ENCODE peak calls at places on chromosomes 5 and 9, in ten cellular contexts. B is amniotic epithelial cell; V is heart right ventricle; N is GM19239; S is activated naive CD8-positive, alpha-beta T cell treated with anti-CD3 and anti-CD28 coated beads, Interleukin-2, amount 50 U/mL, for 16 hours; D is activated B cell treated with CpG ODN at 0.5 μM for 24 hours; K is AG08396; U is lung; W is activated T-cell treated with anti-CD3 and anti-CD28 coated beads, Interleukin-2, amount 50 U/mL, for 1 hour; T is aorta. I is an unnamed sample.
A peak's percentile ranks its signal among the peaks of the same experiment; 100 is the strongest.

GRCh38 chr9:72327631-72328030 is 37.4 kb downstream of the ZFAND5 start:
- DNase-seq in B (no peak), V (no peak), N (no peak), S (no peak), D (no peak), K (no peak), U (no peak), W (no peak), T (no peak), I (no peak)

GRCh38 chr9:101027246-101027645 is 1.3 kb upstream of the PLPPR1 start:
- DNase-seq in B (no peak), V (no peak), N (no peak), S (no peak), D (no peak), K (no peak), U (no peak), W (no peak), T (no peak), I (no peak)

GRCh38 chr5:112146323-112146848 is 272.7 kb downstream of the EPB41L4A start:
- DNase-seq in B (peak; percentile 89), V (peak; percentile 41), N (no peak), S (no peak), D (no peak), K (peak; percentile 25), U (no peak), W (no peak), T (no peak), I (no peak)

GRCh38 chr9:20620658-20621552 is 1.4 kb downstream of the MLLT3 start:
- DNase-seq in B (peak; percentile 28), V (peak; percentile 31), N (no peak), S (peak; percentile 17), D (peak; percentile 36), K (peak; percentile 36), U (peak; percentile 37), W (peak; percentile 72), T (peak; percentile 82), I (peak; percentile 25)

GRCh38 chr9:134592018-134592818 is 49.4 kb upstream of the COL5A1 start:
- DNase-seq in B (peak; percentile 79), V (peak; percentile 38), N (no peak), S (no peak), D (no peak), K (peak; percentile 90), U (no peak), W (no peak), T (peak; percentile 86), I (no peak)

GRCh38 chr9:111949919-111950318 is 53.3 kb downstream of the UGCG start:
- DNase-seq in B (no peak), V (no peak), N (no peak), S (no peak), D (no peak), K (no peak), U (no peak), W (no peak), T (no peak), I (no peak)

GRCh38 chr5:149114403-149115312 is 26.6 kb upstream of the ABLIM3 start:
- DNase-seq in B (peak; percentile 76), V (peak; percentile 76), N (no peak), S (no peak), D (no peak), K (peak; percentile 68), U (peak; percentile 56), W (peak; percentile 26), T (no peak), I (no peak)

GRCh38 chr5:173973614-173973969 is 15.4 kb upstream of the C5orf47 start:
- DNase-seq in B (no peak), V (no peak), N (no peak), S (no peak), D (no peak), K (no peak), U (no peak), W (no peak), T (no peak), I (no peak)

GRCh38 chr5:102890133-102890532 is 135.0 kb downstream of the PAM start:
- DNase-seq in B (no peak), V (no peak), N (no peak), S (no peak), D (no peak), K (no peak), U (no peak), W (no peak), T (no peak), I (no peak)

GRCh38 chr9:136617746-136618577 is 44.8 kb upstream of the EGFL7 start:
- DNase-seq in B (no peak), V (no peak), N (no peak), S (no peak), D (no peak), K (no peak), U (no peak), W (no peak), T (no peak), I (no peak)

GRCh38 chr9:10062629-10063395 is 550.0 kb downstream of the PTPRD start:
- DNase-seq in B (peak; percentile 90), V (no peak), N (no peak), S (no peak), D (no peak), K (no peak), U (no peak), W (no peak), T (no peak), I (no peak)

GRCh38 chr5:56440871-56441740 is 208.0 kb upstream of the ANKRD55 start:
- DNase-seq in B (peak; percentile 99), V (no peak), N (no peak), S (no peak), D (no peak), K (peak; percentile 71), U (no peak), W (no peak), T (no peak), I (no peak)

GRCh38 chr5:96963267-96963666 is 27.4 kb downstream of the LNPEP start:
- DNase-seq in B (peak; percentile 40), V (peak; percentile 85), N (no peak), S (no peak), D (no peak), K (peak; percentile 62), U (no peak), W (no peak), T (no peak), I (no peak)

GRCh38 chr9:127004946-127005769 is 90.6 kb downstream of the RALGPS1 start:
- DNase-seq in B (peak; percentile 61), V (no peak), N (peak; percentile 74), S (peak; percentile 47), D (no peak), K (peak; percentile 32), U (no peak), W (peak; percentile 53), T (no peak), I (peak; percentile 53)

GRCh38 chr9:108496866-108497265 is 358.9 kb downstream of the ACTL7B start:
- DNase-seq in B (no peak), V (no peak), N (no peak), S (no peak), D (no peak), K (no peak), U (no peak), W (no peak), T (no peak), I (no peak)

GRCh38 chr9:36284226-36284625 is 26.0 kb upstream of the GNE start:
- DNase-seq in B (no peak), V (no peak), N (no peak), S (no peak), D (no peak), K (no peak), U (no peak), W (no peak), T (no peak), I (no peak)

GRCh38 chr9:17251100-17251499 is 116.3 kb downstream of the CNTLN start:
- DNase-seq in B (peak; percentile 12), V (no peak), N (no peak), S (no peak), D (no peak), K (no peak), U (no peak), W (no peak), T (no peak), I (no peak)

GRCh38 chr9:109114670-109115069 is 5.1 kb downstream of the TMEM245 start:
- DNase-seq in B (peak; percentile 90), V (no peak), N (no peak), S (no peak), D (no peak), K (no peak), U (no peak), W (no peak), T (no peak), I (no peak)

GRCh38 chr5:15791274-15791673 is 291.3 kb downstream of the FBXL7 start:
- DNase-seq in B (no peak), V (no peak), N (no peak), S (no peak), D (no peak), K (no peak), U (no peak), W (no peak), T (no peak), I (no peak)

GRCh38 chr9:124284940-124285441 is 27.2 kb downstream of the NEK6 start:
- DNase-seq in B (peak; percentile 13), V (no peak), N (no peak), S (no peak), D (no peak), K (no peak), U (no peak), W (no peak), T (no peak), I (no peak)

GRCh38 chr9:127983847-127984289 is 3.1 kb upstream of the EEIG1 start:
- DNase-seq in B (no peak), V (peak; percentile 4), N (peak; percentile 67), S (no peak), D (no peak), K (no peak), U (no peak), W (no peak), T (no peak), I (no peak)

GRCh38 chr5:92566113-92566767 is 1014.8 kb downstream of the NR2F1-AS1 start:
- DNase-seq in B (no peak), V (no peak), N (no peak), S (no peak), D (no peak), K (no peak), U (no peak), W (no peak), T (no peak), I (no peak)

GRCh38 chr9:32992596-32993238 is 8.7 kb downstream of the APTX start:
- DNase-seq in B (peak; percentile 74), V (no peak), N (no peak), S (no peak), D (no peak), K (no peak), U (no peak), W (no peak), T (no peak), I (no peak)

GRCh38 chr5:135489466-135490244 is 37.5 kb upstream of the TIFAB start:
- DNase-seq in B (no peak), V (no peak), N (no peak), S (no peak), D (no peak), K (no peak), U (no peak), W (no peak), T (no peak), I (no peak)

GRCh38 chr9:8652282-8652681 is 852.7 kb upstream of the DMAC1 start:
- DNase-seq in B (no peak), V (peak; percentile 12), N (no peak), S (no peak), D (no peak), K (no peak), U (no peak), W (no peak), T (no peak), I (no peak)

GRCh38 chr5:102901821-102902448 is 146.8 kb downstream of the PAM start:
- DNase-seq in B (no peak), V (no peak), N (no peak), S (no peak), D (no peak), K (no peak), U (no peak), W (no peak), T (no peak), I (no peak)

GRCh38 chr5:10354048-10354872 is 765 bp downstream of the MARCHF6 start:
- DNase-seq in B (no peak), V (no peak), N (no peak), S (no peak), D (no peak), K (no peak), U (no peak), W (no peak), T (no peak), I (no peak)

GRCh38 chr9:124813496-124814177 is 36.7 kb downstream of the OLFML2A start:
- DNase-seq in B (no peak), V (no peak), N (no peak), S (no peak), D (no peak), K (no peak), U (no peak), W (no peak), T (no peak), I (no peak)

I was measured in activated CD4-positive, alpha-beta T cell treated with anti-CD3 and anti-CD28 coated beads for 24 hours.